ENCODE peak calls at places on chromosomes 4 and X, in eight cellular contexts. K, L, Y, Q, C, B, E and I are unnamed samples.

GRCh38 chr4:56698329-56698728 is 17.2 kb upstream of the HOPX start:
- DNase-seq in E (no peak), Q (no peak), C (peak; percentile 73), L (no peak), B (no peak), K (no peak), Y (no peak), I (no peak)

GRCh38 chr4:62871057-62871456 is 1538.2 kb downstream of the TECRL start:
- DNase-seq in C (no peak), K (no peak), Y (no peak), L (no peak), B (no peak), E (no peak), Q (no peak), I (no peak)

GRCh38 chr4:152462047-152462446 is 73.8 kb downstream of the FBXW7 start:
- DNase-seq in K (no peak), Q (no peak), E (no peak), B (no peak), Y (no peak), L (peak; percentile 62), C (no peak), I (no peak)

GRCh38 chr4:156734965-156735895 is 236.4 kb downstream of the PDGFC start:
- DNase-seq in L (no peak), K (no peak), Q (no peak), B (no peak), Y (no peak), E (no peak), C (no peak), I (no peak)

GRCh38 chr4:44146516-44146915 is 302.1 kb downstream of the KCTD8 start:
- DNase-seq in Q (no peak), K (no peak), C (no peak), B (no peak), E (no peak), L (no peak), Y (no peak), I (no peak)

GRCh38 chrX:110317079-110317819 is 636 bp downstream of the AMMECR1 start:
- DNase-seq in E (peak; percentile 55), Y (peak; percentile 21), C (peak; percentile 41), L (peak; percentile 24), K (peak; percentile 5), B (peak; percentile 34), Q (no peak), I (no peak)

GRCh38 chr4:164937576-164938270 is 39.7 kb downstream of the TRIM61 start:
- DNase-seq in B (peak; percentile 48), K (peak; percentile 35), Q (no peak), C (no peak), Y (no peak), E (no peak), L (peak; percentile 79), I (no peak)

GRCh38 chr4:173448919-173449641 is 50.2 kb upstream of the SCRG1 start:
- DNase-seq in Y (no peak), B (no peak), Q (no peak), L (no peak), E (peak; percentile 36), K (no peak), C (no peak), I (no peak)

GRCh38 chrX:41781500-41781899 is 57.5 kb downstream of the GPR82 start:
- DNase-seq in L (peak; percentile 63), K (no peak), Q (no peak), C (no peak), E (peak; percentile 36), Y (no peak), B (no peak), I (no peak)

GRCh38 chrX:149398027-149398426 is 107.1 kb downstream of the IDS start:
- DNase-seq in C (no peak), E (no peak), Q (no peak), K (no peak), B (no peak), L (no peak), Y (no peak), I (no peak)

GRCh38 chrX:2846992-2847391 is 18.3 kb downstream of the GYG2 start:
- DNase-seq in Q (no peak), C (no peak), L (no peak), E (no peak), Y (no peak), K (no peak), B (no peak), I (no peak)

GRCh38 chr4:41381384-41381783 is 124.7 kb downstream of the UCHL1 start:
- DNase-seq in B (no peak), K (no peak), E (no peak), L (no peak), Y (no peak), Q (no peak), C (no peak), I (no peak)

GRCh38 chrX:123570011-123570590 is 162.8 kb downstream of the THOC2 start:
- DNase-seq in Q (no peak), L (no peak), C (no peak), Y (no peak), E (no peak), K (no peak), B (no peak), I (no peak)

GRCh38 chr4:153138736-153139135 is 65.5 kb upstream of the TRIM2 start:
- DNase-seq in Q (no peak), L (no peak), Y (no peak), E (peak; percentile 31), K (no peak), C (no peak), B (peak; percentile 48), I (no peak)

GRCh38 chrX:57583477-57583876 is 8.3 kb upstream of the ZXDB start:
- DNase-seq in Y (no peak), Q (no peak), B (no peak), C (no peak), L (no peak), K (no peak), E (no peak), I (no peak)

GRCh38 chr4:176726803-176727202 is 65.9 kb downstream of the VEGFC start:
- DNase-seq in L (peak; percentile 13), E (no peak), Q (no peak), K (no peak), C (no peak), Y (no peak), B (no peak), I (no peak)

GRCh38 chrX:154516655-154517100 is 646 bp upstream of the FAM3A start:
- DNase-seq in E (no peak), C (no peak), B (no peak), Y (peak; percentile 44), L (no peak), K (no peak), Q (no peak), I (no peak)

GRCh38 chr4:98633159-98633558 is 25.3 kb downstream of the TSPAN5 start:
- DNase-seq in K (no peak), E (no peak), Y (no peak), Q (no peak), L (no peak), B (no peak), C (no peak), I (no peak)

GRCh38 chr4:145954924-145955339 is 16.3 kb upstream of the ZNF827 start:
- DNase-seq in E (no peak), C (no peak), L (no peak), B (no peak), Q (no peak), Y (no peak), K (no peak), I (no peak)

GRCh38 chr4:73259552-73260140 is 1.0 kb upstream of the ANKRD17 start:
- DNase-seq in B (no peak), C (no peak), E (no peak), L (no peak), K (no peak), Y (no peak), Q (no peak), I (no peak)

DNA sequence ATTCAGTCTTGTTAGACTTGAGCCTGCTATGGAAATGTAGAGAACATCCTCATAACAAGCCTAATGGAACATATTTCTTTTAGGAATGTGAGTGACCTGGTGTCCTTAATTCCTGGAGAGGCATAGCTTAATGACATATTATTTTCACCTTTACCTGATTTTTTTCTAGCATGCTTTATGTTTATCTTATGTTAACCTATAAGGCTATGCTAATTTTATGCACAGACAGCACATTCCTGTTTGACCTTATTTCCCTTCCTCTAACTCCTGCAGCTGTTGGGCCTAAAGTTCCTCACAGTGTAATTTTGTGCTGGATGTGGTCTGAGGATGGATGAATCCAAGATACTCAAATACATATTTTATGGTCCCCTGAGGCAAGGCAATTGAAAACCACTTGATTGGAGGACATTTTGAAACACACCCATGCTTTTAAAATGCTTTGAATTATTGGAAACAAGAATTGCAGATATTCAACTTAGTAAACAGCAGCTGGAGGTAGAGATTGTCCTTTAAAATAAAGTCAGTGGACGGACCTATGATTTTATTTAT is 111.5 kb downstream of the LARP7 start:
- DNase-seq in B (no peak), Y (no peak), K (no peak), C (no peak), E (no peak), L (no peak), Q (no peak), I (no peak)
- H3K4me3 ChIP-seq in B (no peak overlapping the region), Y (no peak overlapping the region), K (no peak overlapping the region), C (no peak overlapping the region), E (no peak overlapping the region), L (no peak overlapping the region), Q (no peak overlapping the region), I (no peak overlapping the region)

GRCh38 chr4:115090483-115091075 is 22.8 kb downstream of the NDST4 start:
- DNase-seq in B (no peak), C (no peak), Q (no peak), E (peak; percentile 4), L (peak; percentile 64), Y (no peak), K (no peak), I (no peak)
- TF ChIP-seq CTCF in B (peak; percentile 56), C (peak; percentile 41), Q (no peak), E (peak; percentile 86), L (peak; percentile 64), Y (peak; percentile 20), K (peak; percentile 42), I (peak; percentile 24)

GRCh38 chr4:105894570-105895323 is 524 bp upstream of the NPNT start:
- DNase-seq in K (peak; percentile 48), Y (no peak), E (no peak), L (peak; percentile 76), B (no peak), Q (no peak), C (peak; percentile 68), I (no peak)

GRCh38 chr4:105896984-105897760 is 1.9 kb downstream of the NPNT start:
- DNase-seq in E (no peak), K (no peak), Q (no peak), C (no peak), L (peak; percentile 72), B (no peak), Y (no peak), I (no peak)

GRCh38 chr4:105895609-105896460 is 564 bp downstream of the NPNT start:
- DNase-seq in L (peak; percentile 62), B (no peak), K (peak; percentile 67), C (peak; percentile 54), Y (peak; percentile 24), E (peak; percentile 40), Q (no peak), I (no peak)

GRCh38 chr4:105896461-105896939 is 1.2 kb downstream of the NPNT start:
- DNase-seq in L (peak; percentile 26), B (no peak), E (no peak), C (no peak), Y (no peak), Q (no peak), K (no peak), I (no peak)

GRCh38 chr4:105895324-105895608 is at the start of gene NPNT:
- DNase-seq in E (peak; percentile 60), Y (no peak), L (peak; percentile 73), B (no peak), Q (no peak), C (no peak), K (no peak), I (no peak)
- H3K27ac ChIP-seq in E (no peak within 1 kb of the TSS), Y (peak within 1 kb of the TSS; percentile 97), L (peak within 1 kb of the TSS; percentile 65), B (no peak within 1 kb of the TSS), Q (peak within 1 kb of the TSS; percentile 79), C (peak within 1 kb of the TSS; percentile 90), K (peak within 1 kb of the TSS; percentile 80), I (peak within 1 kb of the TSS; percentile 87)

GRCh38 chr4:121190389-121190788 is 26.3 kb upstream of the TNIP3 start:
- DNase-seq in Y (no peak), B (no peak), C (no peak), L (no peak), K (no peak), Q (no peak), E (no peak), I (no peak)
- H3K4me3 ChIP-seq in Y (no peak overlapping the region), B (no peak overlapping the region), C (no peak overlapping the region), L (no peak overlapping the region), K (no peak overlapping the region), Q (no peak overlapping the region), E (no peak overlapping the region), I (no peak overlapping the region)